ENCODE peak calls at places on chromosomes 2 and 18, in eight cellular contexts. K is NCI-H2029, M is mesothelial cell of epicardium, L is HEK293T, U is heart left ventricle, X is tibial nerve, R is cardiac fibroblast, S is T-cell. P is an unnamed sample.

GRCh38 chr2:47205576-47206141 is 50.6 kb upstream of the STPG4 start:
- DNase-seq in L (no peak), M (no peak), X (no peak), U (no peak), R (peak), K (no peak), S (no peak), P (no peak)

GRCh38 chr2:238308177-238308576 is 12.1 kb upstream of the TRAF3IP1 start:
- DNase-seq in U (no peak), R (no peak), S (no peak), L (no peak), M (no peak), K (no peak), X (no peak), P (no peak)

GRCh38 chr18:45837283-45838070 is 12.0 kb downstream of the SIGLEC15 start:
- DNase-seq in U (peak), M (peak), X (no peak), S (peak), L (no peak), K (peak), R (peak), P (peak)

GRCh38 chr2:42498482-42498881 is 4.7 kb upstream of the KCNG3 start:
- DNase-seq in U (no peak), R (no peak), X (no peak), S (no peak), K (no peak), M (no peak), L (no peak), P (no peak)

GRCh38 chr18:48080546-48080945 is 150.1 kb upstream of the SMAD2 start:
- DNase-seq in R (no peak), L (no peak), X (no peak), K (no peak), M (no peak), U (no peak), S (no peak), P (no peak)

GRCh38 chr2:127014224-127014623 is 92.7 kb downstream of the BIN1 start:
- DNase-seq in K (no peak), R (no peak), S (no peak), U (no peak), M (no peak), X (no peak), L (no peak), P (no peak)

GRCh38 chr2:148930046-148930775 is 55.2 kb downstream of the KIF5C start:
- DNase-seq in L (no peak), K (no peak), M (no peak), U (no peak), X (no peak), S (no peak), R (peak), P (no peak)

GRCh38 chr2:28567076-28567471 is 71.2 kb downstream of the PLB1 start:
- DNase-seq in U (no peak), S (peak), R (no peak), X (no peak), K (no peak), L (peak), M (no peak), P (no peak)

GRCh38 chr18:76721207-76721996 is 101.0 kb upstream of the ZNF236 start:
- DNase-seq in K (no peak), U (no peak), M (no peak), S (peak), L (no peak), R (no peak), X (no peak), P (peak)

GRCh38 chr2:104856086-104856972 is 2.4 kb downstream of the POU3F3 start:
- DNase-seq in X (no peak), K (no peak), U (peak), R (no peak), S (no peak), M (no peak), L (no peak), P (peak)

GRCh38 chr2:223601932-223602676 is at the start of gene SCG2:
- DNase-seq in R (peak), S (peak), X (peak), K (peak), M (peak), L (peak), U (peak), P (no peak)

GRCh38 chr2:134254836-134255235 is 964 bp downstream of the MGAT5 start:
- DNase-seq in X (no peak), M (no peak), L (no peak), S (no peak), U (no peak), R (no peak), K (no peak), P (no peak)

GRCh38 chr18:48825101-48825745 is 125.5 kb downstream of the SMAD7 start:
- DNase-seq in L (no peak), R (peak), X (no peak), K (no peak), M (no peak), S (no peak), U (no peak), P (no peak)

GRCh38 chr2:170284205-170284604 is 106.3 kb downstream of the MYO3B start:
- DNase-seq in X (no peak), R (no peak), K (no peak), M (no peak), L (no peak), U (no peak), S (no peak), P (no peak)

GRCh38 chr2:150878347-150878746 is 383.3 kb downstream of the RBM43 start:
- DNase-seq in X (no peak), U (no peak), K (no peak), R (peak), L (no peak), M (no peak), S (no peak), P (no peak)

GRCh38 chr2:109173311-109174171 is 44.5 kb downstream of the SH3RF3 start:
- DNase-seq in K (peak), X (peak), M (no peak), U (no peak), L (no peak), R (peak), S (no peak), P (no peak)

GRCh38 chr2:68319397-68320117 is at the start of gene CNRIP1:
- DNase-seq in R (peak), X (peak), S (no peak), U (peak), M (peak), L (peak), K (peak), P (no peak)

GRCh38 chr2:109210431-109211200 is 81.6 kb downstream of the SH3RF3 start:
- DNase-seq in L (no peak), R (peak), U (no peak), K (no peak), M (no peak), X (no peak), S (no peak), P (no peak)

GRCh38 chr2:9984217-9984739 is 32.8 kb downstream of the GRHL1 start:
- DNase-seq in R (peak), X (no peak), U (no peak), M (no peak), S (no peak), L (peak), K (peak), P (peak)

GRCh38 chr2:53519925-53520629 is 247.5 kb upstream of the CHAC2 start:
- DNase-seq in X (no peak), L (no peak), M (no peak), S (no peak), R (no peak), K (peak), U (no peak), P (no peak)

GRCh38 chr2:10638093-10638492 is 51.7 kb downstream of the NOL10 start:
- DNase-seq in L (no peak), K (no peak), S (no peak), X (no peak), M (no peak), R (no peak), U (no peak), P (no peak)